ENCODE peak calls at places on chromosomes 7 and 10, in four cellular contexts. U is left colon, K is NAMALWA, P is A172. F is an unnamed sample.

GRCh38 chr10:44437837-44438752 is 53.2 kb upstream of the CXCL12 start:
- DNase-seq in P (no peak), K (no peak), U (no peak), F (no peak)

GRCh38 chr7:101099969-101100781 is 14.9 kb downstream of the TRIM56 start:
- DNase-seq in P (peak; percentile 99), U (peak; percentile 68), K (no peak), F (peak; percentile 99)

GRCh38 chr7:148761499-148762278 is 63.0 kb downstream of the CUL1 start:
- DNase-seq in P (no peak), U (no peak), K (no peak), F (no peak)

GRCh38 chr10:92688927-92689662 is 660 bp upstream of the HHEX start:
- DNase-seq in U (peak; percentile 50), K (peak; percentile 53), P (no peak), F (peak; percentile 20)

GRCh38 chr7:55469271-55469681 is 103.0 kb downstream of the VOPP1 start:
- DNase-seq in K (peak; percentile 91), P (no peak), U (no peak), F (no peak)

GRCh38 chr10:129773359-129773990 is 190.6 kb downstream of the EBF3 start:
- DNase-seq in P (no peak), U (no peak), K (no peak), F (no peak)

GRCh38 chr7:75721426-75721825 is 17.3 kb downstream of the HIP1 start:
- DNase-seq in K (no peak), P (no peak), U (no peak), F (no peak)

GRCh38 chr7:39465055-39465929 is 100.9 kb upstream of the YAE1 start:
- DNase-seq in K (peak; percentile 73), P (peak; percentile 80), U (peak; percentile 57), F (peak; percentile 65)